ENCODE peak calls at places on chromosomes 4 and X, in eight cellular contexts. One of them, this sample, is unnamed.

GRCh38 chrX:52504551-52504950 is 8.9 kb downstream of the XAGE1A start:
- DNase-seq in ovary: no peak
- DNase-seq in GM12892: no peak
- DNase-seq in Peyer's patch: no peak
- DNase-seq in IMR-90: no peak
- DNase-seq in H1: no peak
- DNase-seq in adrenal gland: no peak
- DNase-seq in tibial nerve: no peak
- DNase-seq in this sample: no peak

GRCh38 chr4:118969359-118969758 is 80.7 kb downstream of the SYNPO2 start:
- DNase-seq in ovary: peak
- DNase-seq in GM12892: no peak
- DNase-seq in Peyer's patch: peak
- DNase-seq in IMR-90: peak
- DNase-seq in H1: no peak
- DNase-seq in adrenal gland: peak
- DNase-seq in tibial nerve: peak
- DNase-seq in this sample: no peak

GRCh38 chrX:110159865-110160264 is 157.0 kb downstream of the TMEM164 start:
- DNase-seq in ovary: no peak
- DNase-seq in GM12892: no peak
- DNase-seq in Peyer's patch: no peak
- DNase-seq in IMR-90: no peak
- DNase-seq in H1: no peak
- DNase-seq in adrenal gland: no peak
- DNase-seq in tibial nerve: no peak
- DNase-seq in this sample: no peak

GRCh38 chr4:138602664-138603063 is 360.5 kb upstream of the SLC7A11 start:
- DNase-seq in ovary: no peak
- DNase-seq in GM12892: no peak
- DNase-seq in Peyer's patch: no peak
- DNase-seq in IMR-90: peak
- DNase-seq in H1: no peak
- DNase-seq in adrenal gland: no peak
- DNase-seq in tibial nerve: no peak
- DNase-seq in this sample: no peak

GRCh38 chr4:10808591-10808990 is 124.0 kb upstream of the CLNK start:
- DNase-seq in ovary: no peak
- DNase-seq in GM12892: no peak
- DNase-seq in Peyer's patch: no peak
- DNase-seq in IMR-90: peak
- DNase-seq in H1: no peak
- DNase-seq in adrenal gland: peak
- DNase-seq in tibial nerve: no peak
- DNase-seq in this sample: no peak

GRCh38 chrX:133440797-133441163 is 25.5 kb upstream of the GPC4 start:
- DNase-seq in ovary: no peak
- DNase-seq in GM12892: no peak
- DNase-seq in Peyer's patch: no peak
- DNase-seq in IMR-90: no peak
- DNase-seq in H1: no peak
- DNase-seq in adrenal gland: no peak
- DNase-seq in tibial nerve: no peak
- DNase-seq in this sample: no peak

GRCh38 chr4:64781737-64782326 is 372.6 kb upstream of the TECRL start:
- DNase-seq in ovary: no peak
- DNase-seq in GM12892: no peak
- DNase-seq in Peyer's patch: no peak
- DNase-seq in IMR-90: peak
- DNase-seq in H1: no peak
- DNase-seq in adrenal gland: no peak
- DNase-seq in tibial nerve: no peak
- DNase-seq in this sample: no peak

GRCh38 chr4:105624530-105624929 is 72.1 kb downstream of the ARHGEF38 start:
- DNase-seq in ovary: no peak
- DNase-seq in GM12892: no peak
- DNase-seq in Peyer's patch: peak
- DNase-seq in IMR-90: peak
- DNase-seq in H1: no peak
- DNase-seq in adrenal gland: peak
- DNase-seq in tibial nerve: no peak
- DNase-seq in this sample: no peak

GRCh38 chr4:2135083-2135482 is 76.0 kb downstream of the NAT8L start:
- DNase-seq in ovary: no peak
- DNase-seq in GM12892: no peak
- DNase-seq in Peyer's patch: no peak
- DNase-seq in IMR-90: peak
- DNase-seq in H1: no peak
- DNase-seq in adrenal gland: peak
- DNase-seq in tibial nerve: no peak
- DNase-seq in this sample: no peak

GRCh38 chr4:88077911-88078310 is 70.5 kb downstream of the PKD2 start:
- DNase-seq in ovary: no peak
- DNase-seq in GM12892: no peak
- DNase-seq in Peyer's patch: no peak
- DNase-seq in IMR-90: no peak
- DNase-seq in H1: no peak
- DNase-seq in adrenal gland: no peak
- DNase-seq in tibial nerve: peak
- DNase-seq in this sample: no peak

GRCh38 chrX:45889471-45889870 is 655.8 kb downstream of the ZNF674 start:
- DNase-seq in ovary: no peak
- DNase-seq in GM12892: no peak
- DNase-seq in Peyer's patch: no peak
- DNase-seq in IMR-90: peak
- DNase-seq in H1: no peak
- DNase-seq in adrenal gland: no peak
- DNase-seq in tibial nerve: no peak
- DNase-seq in this sample: no peak

GRCh38 chr4:15690020-15690809 is 8.6 kb downstream of the FAM200B start:
- DNase-seq in ovary: no peak
- DNase-seq in GM12892: no peak
- DNase-seq in Peyer's patch: no peak
- DNase-seq in IMR-90: peak
- DNase-seq in H1: no peak
- DNase-seq in adrenal gland: no peak
- DNase-seq in tibial nerve: no peak
- DNase-seq in this sample: no peak

GRCh38 chr4:42519803-42520417 is 122.6 kb downstream of the SHISA3 start:
- DNase-seq in ovary: no peak
- DNase-seq in GM12892: no peak
- DNase-seq in Peyer's patch: peak
- DNase-seq in IMR-90: peak
- DNase-seq in H1: peak
- DNase-seq in adrenal gland: peak
- DNase-seq in tibial nerve: peak
- DNase-seq in this sample: no peak

GRCh38 chrX:3522016-3522690 is 175.7 kb upstream of the MXRA5 start:
- DNase-seq in ovary: no peak
- DNase-seq in GM12892: no peak
- DNase-seq in Peyer's patch: no peak
- DNase-seq in IMR-90: peak
- DNase-seq in H1: no peak
- DNase-seq in adrenal gland: no peak
- DNase-seq in tibial nerve: no peak
- DNase-seq in this sample: no peak

GRCh38 chr4:109914356-109914755 is 1.7 kb downstream of the EGF start:
- DNase-seq in ovary: no peak
- DNase-seq in GM12892: no peak
- DNase-seq in Peyer's patch: no peak
- DNase-seq in IMR-90: no peak
- DNase-seq in H1: no peak
- DNase-seq in adrenal gland: no peak
- DNase-seq in tibial nerve: no peak
- DNase-seq in this sample: no peak

GRCh38 chr4:33088713-33089112 is 2368.5 kb downstream of the PCDH7 start:
- DNase-seq in ovary: no peak
- DNase-seq in GM12892: no peak
- DNase-seq in Peyer's patch: no peak
- DNase-seq in IMR-90: no peak
- DNase-seq in H1: no peak
- DNase-seq in adrenal gland: no peak
- DNase-seq in tibial nerve: no peak
- DNase-seq in this sample: no peak

GRCh38 chr4:156193800-156194199 is 240.1 kb upstream of the CTSO start:
- DNase-seq in ovary: no peak
- DNase-seq in GM12892: no peak
- DNase-seq in Peyer's patch: no peak
- DNase-seq in IMR-90: peak
- DNase-seq in H1: no peak
- DNase-seq in adrenal gland: no peak
- DNase-seq in tibial nerve: no peak
- DNase-seq in this sample: no peak

GRCh38 chr4:2182981-2183380 is 58.9 kb downstream of the HAUS3 start:
- DNase-seq in ovary: no peak
- DNase-seq in GM12892: no peak
- DNase-seq in Peyer's patch: no peak
- DNase-seq in IMR-90: peak
- DNase-seq in H1: no peak
- DNase-seq in adrenal gland: no peak
- DNase-seq in tibial nerve: no peak
- DNase-seq in this sample: no peak

DNA sequence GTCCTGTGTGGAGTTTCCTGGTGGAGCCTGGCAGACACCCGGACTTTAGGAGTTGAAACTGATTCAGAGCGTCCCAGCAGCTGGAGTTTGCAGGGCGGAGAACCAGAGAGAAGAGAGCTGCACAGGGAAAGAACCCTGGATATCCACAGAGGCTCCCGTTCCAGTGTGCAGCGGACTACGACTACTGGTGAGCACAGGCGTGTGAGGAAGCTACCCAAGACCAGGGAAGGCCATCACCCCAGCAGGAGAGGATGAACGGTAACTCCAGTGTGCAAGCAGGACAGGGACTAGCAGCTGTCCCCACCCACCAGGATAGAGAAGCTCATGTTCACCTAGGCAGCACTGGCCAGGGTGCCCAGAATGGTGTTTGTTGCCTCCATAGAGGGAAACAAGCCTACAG is 2.3 kb downstream of the LAGE3 start:
- DNase-seq in ovary: no peak
- DNase-seq in GM12892: no peak
- DNase-seq in Peyer's patch: no peak
- DNase-seq in IMR-90: no peak
- DNase-seq in H1: no peak
- DNase-seq in adrenal gland: no peak
- DNase-seq in tibial nerve: no peak
- DNase-seq in this sample: no peak
- TF ChIP-seq POLR2A in ovary: no peak
- TF ChIP-seq POLR2A in GM12892: no peak
- TF ChIP-seq POLR2A in Peyer's patch: no peak
- TF ChIP-seq POLR2A in IMR-90: no peak
- TF ChIP-seq POLR2A in H1: no peak
- TF ChIP-seq POLR2A in adrenal gland: no peak
- TF ChIP-seq POLR2A in tibial nerve: no peak
- TF ChIP-seq POLR2A in this sample: no peak

GRCh38 chr4:186255122-186255521 is 10.9 kb upstream of the F11 start:
- DNase-seq in ovary: no peak
- DNase-seq in GM12892: no peak
- DNase-seq in Peyer's patch: no peak
- DNase-seq in IMR-90: no peak
- DNase-seq in H1: no peak
- DNase-seq in adrenal gland: no peak
- DNase-seq in tibial nerve: no peak
- DNase-seq in this sample: no peak

GRCh38 chr4:186258216-186258811 is 7.7 kb upstream of the F11 start:
- DNase-seq in ovary: no peak
- DNase-seq in GM12892: no peak
- DNase-seq in Peyer's patch: no peak
- DNase-seq in IMR-90: no peak
- DNase-seq in H1: no peak
- DNase-seq in adrenal gland: no peak
- DNase-seq in tibial nerve: no peak
- DNase-seq in this sample: no peak

GRCh38 chr4:186260504-186261448 is 5.2 kb upstream of the F11 start:
- DNase-seq in ovary: no peak
- DNase-seq in GM12892: no peak
- DNase-seq in Peyer's patch: no peak
- DNase-seq in IMR-90: peak
- DNase-seq in H1: no peak
- DNase-seq in adrenal gland: peak
- DNase-seq in tibial nerve: no peak
- DNase-seq in this sample: no peak

GRCh38 chr4:186264660-186265059 is 1.3 kb upstream of the F11 start:
- DNase-seq in ovary: no peak
- DNase-seq in GM12892: no peak
- DNase-seq in Peyer's patch: no peak
- DNase-seq in IMR-90: no peak
- DNase-seq in H1: no peak
- DNase-seq in adrenal gland: no peak
- DNase-seq in tibial nerve: no peak
- DNase-seq in this sample: no peak

GRCh38 chr4:186260117-186260503 is 5.9 kb upstream of the F11 start:
- DNase-seq in ovary: no peak
- DNase-seq in GM12892: no peak
- DNase-seq in Peyer's patch: no peak
- DNase-seq in IMR-90: no peak
- DNase-seq in H1: no peak
- DNase-seq in adrenal gland: no peak
- DNase-seq in tibial nerve: no peak
- DNase-seq in this sample: no peak
- TF ChIP-seq POLR2A in ovary: no peak
- TF ChIP-seq POLR2A in GM12892: no peak
- TF ChIP-seq POLR2A in Peyer's patch: no peak
- TF ChIP-seq POLR2A in IMR-90: no peak
- TF ChIP-seq POLR2A in H1: no peak
- TF ChIP-seq POLR2A in adrenal gland: no peak
- TF ChIP-seq POLR2A in tibial nerve: no peak
- TF ChIP-seq POLR2A in this sample: no peak

GRCh38 chrX:47187106-47187677 is 6.4 kb upstream of the UBA1 start:
- DNase-seq in ovary: peak
- DNase-seq in GM12892: no peak
- DNase-seq in Peyer's patch: no peak
- DNase-seq in IMR-90: no peak
- DNase-seq in H1: no peak
- DNase-seq in adrenal gland: peak
- DNase-seq in tibial nerve: no peak
- DNase-seq in this sample: no peak
- TF ChIP-seq POLR2A in ovary: no peak
- TF ChIP-seq POLR2A in GM12892: no peak
- TF ChIP-seq POLR2A in Peyer's patch: no peak
- TF ChIP-seq POLR2A in IMR-90: no peak
- TF ChIP-seq POLR2A in H1: no peak
- TF ChIP-seq POLR2A in adrenal gland: no peak
- TF ChIP-seq POLR2A in tibial nerve: no peak
- TF ChIP-seq POLR2A in this sample: no peak

DNA sequence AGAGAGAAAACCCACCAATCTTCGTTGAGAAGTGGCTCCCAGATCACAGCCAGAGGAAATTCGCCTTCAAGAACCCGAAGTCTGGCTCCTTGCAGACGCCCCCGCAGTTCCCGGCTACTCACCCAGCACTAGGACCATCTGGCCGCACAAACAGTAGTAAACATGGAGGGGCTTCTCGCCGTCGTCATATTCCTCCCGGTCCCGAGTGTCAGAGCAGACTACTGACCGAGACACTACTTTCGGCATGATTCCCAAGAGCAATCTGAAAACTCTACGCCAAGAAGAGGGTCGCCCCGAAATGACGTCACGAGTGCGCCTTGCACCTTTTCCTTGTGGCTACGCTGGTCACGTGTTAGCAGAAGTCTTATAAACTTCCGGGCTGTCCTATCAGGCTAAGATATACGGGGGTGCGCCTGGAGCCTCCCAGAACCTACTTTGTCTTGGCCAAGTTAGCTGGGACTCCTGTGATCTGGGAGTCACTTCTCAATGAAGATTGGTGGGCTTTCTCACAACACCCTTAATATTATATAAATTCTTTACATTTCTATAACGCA is at the start of gene STEEP1:
- DNase-seq in ovary: peak
- DNase-seq in GM12892: peak
- DNase-seq in Peyer's patch: peak
- DNase-seq in IMR-90: peak
- DNase-seq in H1: peak
- DNase-seq in adrenal gland: peak
- DNase-seq in tibial nerve: peak
- DNase-seq in this sample: peak
- TF ChIP-seq POLR2A in ovary: no peak
- TF ChIP-seq POLR2A in GM12892: peak
- TF ChIP-seq POLR2A in Peyer's patch: no peak
- TF ChIP-seq POLR2A in IMR-90: peak
- TF ChIP-seq POLR2A in H1: peak
- TF ChIP-seq POLR2A in adrenal gland: no peak
- TF ChIP-seq POLR2A in tibial nerve: no peak
- TF ChIP-seq POLR2A in this sample: peak

This sample was measured in GM12891.